ENCODE peak calls at places on chromosome X, in nine cellular contexts. K, U, Y, W, P, X, Z, T and I are unnamed samples.

GRCh38 chrX:114924846-114925245 is 92.6 kb downstream of the IL13RA2 start:
- DNase-seq in K (no peak), U (no peak), Y (no peak), W (peak; percentile 1), P (no peak), X (peak; percentile 65), Z (peak; percentile 37), T (no peak), I (no peak)

GRCh38 chrX:130171446-130172126 is at the start of gene RAB33A:
- DNase-seq in K (peak; percentile 41), U (no peak), Y (peak; percentile 84), W (peak; percentile 6), P (no peak), X (peak; percentile 24), Z (no peak), T (no peak), I (no peak)

GRCh38 chrX:25976683-25977310 is 161.3 kb upstream of the MAGEB18 start:
- DNase-seq in K (peak; percentile 31), U (no peak), Y (no peak), W (no peak), P (no peak), X (no peak), Z (no peak), T (no peak), I (no peak)

GRCh38 chrX:103518571-103518970 is 718 bp downstream of the RAB40A start:
- DNase-seq in K (no peak), U (no peak), Y (no peak), W (no peak), P (peak; percentile 68), X (no peak), Z (no peak), T (no peak), I (no peak)

GRCh38 chrX:111052478-111052877 is 43.5 kb upstream of the PAK3 start:
- DNase-seq in K (no peak), U (no peak), Y (no peak), W (no peak), P (no peak), X (no peak), Z (no peak), T (no peak), I (no peak)

GRCh38 chrX:47232803-47233332 is at the start of gene USP11:
- DNase-seq in K (peak; percentile 79), U (peak; percentile 78), Y (no peak), W (no peak), P (peak; percentile 34), X (peak; percentile 45), Z (peak; percentile 15), T (peak; percentile 68), I (no peak)

GRCh38 chrX:68916891-68917290 is 88.1 kb downstream of the EFNB1 start:
- DNase-seq in K (no peak), U (no peak), Y (no peak), W (no peak), P (no peak), X (no peak), Z (no peak), T (no peak), I (peak; percentile 32)

GRCh38 chrX:153438522-153438921 is 7.3 kb downstream of the TREX2 start:
- DNase-seq in K (no peak), U (peak; percentile 48), Y (no peak), W (peak; percentile 21), P (peak; percentile 35), X (peak; percentile 27), Z (no peak), T (no peak), I (no peak)

GRCh38 chrX:13029341-13029740 is 15.1 kb downstream of the FAM9C start:
- DNase-seq in K (peak; percentile 53), U (no peak), Y (no peak), W (peak; percentile 15), P (peak; percentile 30), X (peak; percentile 53), Z (peak; percentile 24), T (no peak), I (no peak)

GRCh38 chrX:4485917-4486316 is 772.5 kb upstream of the PRKX start:
- DNase-seq in K (no peak), U (no peak), Y (no peak), W (no peak), P (no peak), X (no peak), Z (no peak), T (no peak), I (no peak)

GRCh38 chrX:45422216-45422925 is 221.7 kb upstream of the DIPK2B start:
- DNase-seq in K (no peak), U (no peak), Y (no peak), W (no peak), P (peak; percentile 45), X (peak; percentile 54), Z (peak; percentile 77), T (no peak), I (no peak)

GRCh38 chrX:153968255-153968654 is 3.4 kb downstream of the HCFC1 start:
- DNase-seq in K (no peak), U (no peak), Y (no peak), W (no peak), P (no peak), X (no peak), Z (no peak), T (no peak), I (no peak)

GRCh38 chrX:37646254-37646653 is 39.3 kb upstream of the XK start:
- DNase-seq in K (no peak), U (no peak), Y (no peak), W (peak; percentile 4), P (no peak), X (no peak), Z (no peak), T (no peak), I (no peak)
- TF ChIP-seq CTCF in K (peak; percentile 42), U (peak; percentile 47), Y (no peak), W (no peak), P (peak; percentile 8), X (peak; percentile 12), Z (peak; percentile 13), T (no peak), I (no peak)

DNA sequence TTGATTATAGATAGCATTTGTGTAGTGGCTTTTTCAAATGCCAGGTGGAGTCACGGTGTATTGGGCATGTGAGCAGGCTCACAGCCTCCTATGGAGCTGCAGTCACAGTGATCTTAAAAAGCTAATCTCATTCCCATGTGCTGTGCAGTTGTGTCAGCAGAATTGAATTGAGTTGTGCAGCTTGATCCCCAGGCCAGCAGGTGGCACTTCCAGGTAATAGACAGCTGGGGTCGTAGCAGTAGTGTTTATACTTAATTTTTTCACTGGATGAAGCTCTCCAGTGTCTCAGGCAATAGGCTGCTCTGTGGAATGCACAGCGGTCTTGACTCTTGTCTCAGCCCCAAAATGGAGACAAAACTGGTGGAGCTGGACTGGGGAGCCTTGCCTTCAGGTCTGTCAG is 1028.1 kb downstream of the SH3BGRL start:
- DNase-seq in K (no peak), U (no peak), Y (no peak), W (no peak), P (no peak), X (no peak), Z (no peak), T (no peak), I (no peak)
- TF ChIP-seq CTCF in K (peak; percentile 34), U (no peak), Y (no peak), W (no peak), P (no peak), X (no peak), Z (no peak), T (peak; percentile 16), I (no peak)

GRCh38 chrX:49756692-49757091 is 60.9 kb upstream of the PAGE1 start:
- DNase-seq in K (no peak), U (no peak), Y (no peak), W (no peak), P (no peak), X (no peak), Z (no peak), T (no peak), I (no peak)

GRCh38 chrX:49767231-49767630 is 61.9 kb upstream of the PAGE4 start:
- DNase-seq in K (no peak), U (no peak), Y (no peak), W (no peak), P (peak; percentile 6), X (peak; percentile 12), Z (no peak), T (no peak), I (no peak)

GRCh38 chrX:49762175-49762704 is 66.5 kb upstream of the PAGE1 start:
- DNase-seq in K (no peak), U (no peak), Y (no peak), W (no peak), P (no peak), X (no peak), Z (no peak), T (no peak), I (no peak)

GRCh38 chrX:49760288-49760885 is 64.6 kb upstream of the PAGE1 start:
- DNase-seq in K (no peak), U (no peak), Y (no peak), W (no peak), P (no peak), X (no peak), Z (no peak), T (no peak), I (no peak)

DNA sequence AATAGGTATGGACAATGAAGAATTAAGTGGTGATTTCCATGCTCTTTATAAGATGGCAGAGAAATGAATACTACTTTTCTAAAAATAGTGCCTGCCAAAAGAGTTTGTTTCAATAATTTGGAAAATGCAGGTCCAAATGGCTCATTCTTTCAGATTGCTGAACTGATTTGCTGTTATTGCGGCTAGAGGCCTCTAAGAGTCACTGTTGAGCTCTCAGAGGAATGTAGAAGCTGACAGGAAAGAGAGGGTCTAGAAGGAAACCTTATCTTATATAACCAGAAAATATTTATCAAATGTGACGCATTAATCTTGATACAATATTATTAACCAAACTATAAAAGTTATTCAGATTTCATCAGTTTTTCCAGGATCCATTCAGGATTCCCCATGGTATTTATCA is 65.7 kb upstream of the PAGE1 start:
- DNase-seq in K (no peak), U (peak; percentile 7), Y (no peak), W (peak; percentile 8), P (peak; percentile 13), X (peak; percentile 2), Z (no peak), T (peak; percentile 16), I (no peak)
- TF ChIP-seq CTCF in K (peak; percentile 58), U (peak; percentile 71), Y (no peak), W (peak; percentile 47), P (peak; percentile 53), X (peak; percentile 50), Z (peak; percentile 38), T (peak; percentile 58), I (peak; percentile 46)

DNA sequence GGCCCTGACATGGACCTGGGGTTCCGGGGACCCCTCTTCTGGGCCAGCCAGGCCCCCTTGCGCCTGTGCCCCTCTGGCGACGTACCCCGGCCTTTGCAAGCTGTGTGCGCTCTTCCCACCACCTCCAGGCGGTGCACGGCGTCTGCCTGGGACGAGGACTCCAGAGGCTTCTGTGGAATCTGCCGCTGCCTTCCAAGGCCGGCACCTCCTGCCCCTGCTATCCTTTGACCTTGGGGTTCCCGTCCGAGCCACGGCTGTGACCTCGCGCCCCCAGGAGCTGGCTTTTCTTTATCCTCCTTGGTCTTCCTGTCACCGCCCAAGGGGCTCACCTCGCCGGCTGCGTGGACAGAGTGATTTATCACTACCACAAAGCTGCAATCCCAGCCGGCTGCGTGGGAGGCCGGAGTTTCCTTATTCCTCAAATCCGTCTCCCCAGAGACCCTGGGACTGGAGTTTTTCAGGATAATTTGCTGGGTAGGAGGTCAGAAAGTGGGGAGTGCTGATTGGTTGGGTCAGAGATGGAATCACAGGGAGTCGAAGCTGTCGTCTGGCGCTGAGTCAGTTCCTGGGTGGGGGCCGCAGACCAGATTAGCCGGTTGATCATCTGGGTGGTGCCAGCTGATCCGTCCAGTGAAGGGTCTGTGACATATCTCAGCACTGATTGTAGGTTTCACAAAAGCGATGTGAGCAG is 19.9 kb upstream of the PLCXD1 start:
- DNase-seq in K (peak; percentile 56), U (no peak), Y (no peak), W (peak; percentile 83), P (peak; percentile 86), X (peak; percentile 94), Z (no peak), T (no peak), I (no peak)
- TF ChIP-seq CTCF in K (no peak), U (no peak), Y (no peak), W (no peak), P (no peak), X (peak; percentile 45), Z (no peak), T (no peak), I (no peak)